ENCODE peak calls at places on chromosomes 11 and 22, in seven cellular contexts. One of them, this sample, is unnamed.

GRCh38 chr11:112024778-112025678 is at the start of gene DLAT:
- DNase-seq in SK-N-SH: peak; percentile 92
- DNase-seq in foreskin fibroblast: peak; percentile 76
- DNase-seq in kidney tubule cell: peak; percentile 84
- DNase-seq in CD8-positive, alpha-beta T cell: peak; percentile 85
- DNase-seq in activated CD4-positive, alpha-beta T cell treated with anti-CD3 and anti-CD28 coated beads for 4 hours: peak; percentile 82
- DNase-seq in body of pancreas: peak; percentile 88
- DNase-seq in this sample: peak; percentile 51

GRCh38 chr11:111911563-111912401 is at the start of gene CRYAB:
- DNase-seq in kidney tubule cell: peak; percentile 99
- DNase-seq in activated CD4-positive, alpha-beta T cell treated with anti-CD3 and anti-CD28 coated beads for 4 hours: no peak
- DNase-seq in SK-N-SH: no peak
- DNase-seq in CD8-positive, alpha-beta T cell: no peak
- DNase-seq in foreskin fibroblast: peak; percentile 82
- DNase-seq in body of pancreas: peak; percentile 75
- DNase-seq in this sample: peak; percentile 47

GRCh38 chr22:38937036-38937435 is 20.4 kb upstream of the APOBEC3A start:
- DNase-seq in CD8-positive, alpha-beta T cell: no peak
- DNase-seq in kidney tubule cell: no peak
- DNase-seq in SK-N-SH: no peak
- DNase-seq in body of pancreas: no peak
- DNase-seq in foreskin fibroblast: no peak
- DNase-seq in activated CD4-positive, alpha-beta T cell treated with anti-CD3 and anti-CD28 coated beads for 4 hours: no peak
- DNase-seq in this sample: no peak

GRCh38 chr22:32721328-32722180 is 80.0 kb upstream of the TIMP3 start:
- DNase-seq in body of pancreas: no peak
- DNase-seq in foreskin fibroblast: no peak
- DNase-seq in CD8-positive, alpha-beta T cell: no peak
- DNase-seq in SK-N-SH: no peak
- DNase-seq in activated CD4-positive, alpha-beta T cell treated with anti-CD3 and anti-CD28 coated beads for 4 hours: no peak
- DNase-seq in kidney tubule cell: no peak
- DNase-seq in this sample: no peak

GRCh38 chr11:113894421-113894996 is 10.1 kb upstream of the HTR3B start:
- DNase-seq in foreskin fibroblast: no peak
- DNase-seq in activated CD4-positive, alpha-beta T cell treated with anti-CD3 and anti-CD28 coated beads for 4 hours: no peak
- DNase-seq in kidney tubule cell: no peak
- DNase-seq in SK-N-SH: no peak
- DNase-seq in CD8-positive, alpha-beta T cell: no peak
- DNase-seq in body of pancreas: no peak
- DNase-seq in this sample: no peak

GRCh38 chr11:134789104-134789503 is 377.1 kb upstream of the B3GAT1 start:
- DNase-seq in body of pancreas: no peak
- DNase-seq in SK-N-SH: no peak
- DNase-seq in CD8-positive, alpha-beta T cell: no peak
- DNase-seq in foreskin fibroblast: no peak
- DNase-seq in kidney tubule cell: no peak
- DNase-seq in activated CD4-positive, alpha-beta T cell treated with anti-CD3 and anti-CD28 coated beads for 4 hours: no peak
- DNase-seq in this sample: no peak

GRCh38 chr11:67615455-67616430 is 9.0 kb downstream of the NDUFV1 start:
- DNase-seq in SK-N-SH: peak; percentile 76
- DNase-seq in body of pancreas: peak; percentile 62
- DNase-seq in activated CD4-positive, alpha-beta T cell treated with anti-CD3 and anti-CD28 coated beads for 4 hours: peak; percentile 46
- DNase-seq in CD8-positive, alpha-beta T cell: peak; percentile 61
- DNase-seq in foreskin fibroblast: no peak
- DNase-seq in kidney tubule cell: peak; percentile 54
- DNase-seq in this sample: peak; percentile 16

GRCh38 chr11:91966368-91966767 is 258.2 kb upstream of the FAT3 start:
- DNase-seq in activated CD4-positive, alpha-beta T cell treated with anti-CD3 and anti-CD28 coated beads for 4 hours: no peak
- DNase-seq in kidney tubule cell: no peak
- DNase-seq in SK-N-SH: no peak
- DNase-seq in body of pancreas: no peak
- DNase-seq in CD8-positive, alpha-beta T cell: no peak
- DNase-seq in foreskin fibroblast: no peak
- DNase-seq in this sample: no peak

GRCh38 chr11:22730319-22730718 is 63.9 kb downstream of the GAS2 start:
- DNase-seq in foreskin fibroblast: no peak
- DNase-seq in SK-N-SH: peak; percentile 3
- DNase-seq in kidney tubule cell: peak; percentile 10
- DNase-seq in body of pancreas: peak; percentile 28
- DNase-seq in activated CD4-positive, alpha-beta T cell treated with anti-CD3 and anti-CD28 coated beads for 4 hours: no peak
- DNase-seq in CD8-positive, alpha-beta T cell: no peak
- DNase-seq in this sample: no peak